ENCODE peak calls at places on chromosomes 5 and 9, in four cellular contexts. M, L, Q and K are unnamed samples.

GRCh38 chr9:135989157-135989556 is 28.0 kb upstream of the UBAC1 start:
- DNase-seq in M (no peak), L (no peak), Q (no peak), K (no peak)

GRCh38 chr9:129630967-129631672 is 5.2 kb downstream of the NTMT1 start:
- DNase-seq in M (no peak), L (no peak), Q (no peak), K (no peak)

GRCh38 chr9:76759726-76760125 is 4.5 kb upstream of the PCA3 start:
- DNase-seq in M (no peak), L (no peak), Q (no peak), K (no peak)

GRCh38 chr5:180209137-180209581 is at the start of gene RASGEF1C:
- DNase-seq in M (peak; percentile 93), L (peak; percentile 16), Q (peak; percentile 97), K (peak; percentile 62)

GRCh38 chr9:100308965-100309564 is 43.7 kb downstream of the TEX10 start:
- DNase-seq in M (no peak), L (no peak), Q (no peak), K (no peak)

GRCh38 chr9:101356619-101357018 is 28.2 kb downstream of the BAAT start:
- DNase-seq in M (no peak), L (no peak), Q (no peak), K (no peak)

GRCh38 chr9:31677415-31677814 is 707.0 kb upstream of the ACO1 start:
- DNase-seq in M (no peak), L (no peak), Q (no peak), K (no peak)

GRCh38 chr5:78803386-78803785 is 154.8 kb upstream of the LHFPL2 start:
- DNase-seq in M (no peak), L (no peak), Q (peak; percentile 38), K (peak; percentile 57)

GRCh38 chr5:167489202-167489601 is 802.2 kb upstream of the WWC1 start:
- DNase-seq in M (no peak), L (no peak), Q (no peak), K (no peak)

GRCh38 chr5:80189201-80189600 is 66.6 kb downstream of the SERINC5 start:
- DNase-seq in M (no peak), L (no peak), Q (no peak), K (no peak)

GRCh38 chr5:93602261-93603149 is 19.5 kb downstream of the NR2F1 start:
- DNase-seq in M (peak; percentile 54), L (no peak), Q (peak; percentile 76), K (no peak)

GRCh38 chr5:82417776-82418607 is 139.8 kb upstream of the RPS23 start:
- DNase-seq in M (no peak), L (no peak), Q (no peak), K (no peak)

GRCh38 chr9:107667700-107668099 is 178.1 kb upstream of the KLF4 start:
- DNase-seq in M (no peak), L (no peak), Q (no peak), K (no peak)

GRCh38 chr5:8884029-8884428 is 661.8 kb downstream of the SEMA5A start:
- DNase-seq in M (no peak), L (no peak), Q (no peak), K (no peak)

GRCh38 chr5:172872997-172873491 is 39.0 kb downstream of the ERGIC1 start:
- DNase-seq in M (no peak), L (no peak), Q (no peak), K (peak; percentile 96)

GRCh38 chr5:135488727-135489465 is 36.7 kb upstream of the TIFAB start:
- DNase-seq in M (no peak), L (peak; percentile 10), Q (peak; percentile 61), K (no peak)

GRCh38 chr9:22308177-22308576 is 138.4 kb upstream of the DMRTA1 start:
- DNase-seq in M (no peak), L (no peak), Q (no peak), K (no peak)

GRCh38 chr9:134591573-134591981 is 50.0 kb upstream of the COL5A1 start:
- DNase-seq in M (no peak), L (no peak), Q (peak; percentile 59), K (no peak)

GRCh38 chr5:43233946-43234345 is 41.9 kb downstream of the NIM1K start:
- DNase-seq in M (no peak), L (no peak), Q (no peak), K (no peak)

GRCh38 chr5:122291000-122291592 is 20.9 kb upstream of the SNCAIP start:
- DNase-seq in M (no peak), L (no peak), Q (no peak), K (no peak)

GRCh38 chr9:70491798-70492736 is 77.6 kb upstream of the KLF9 start:
- DNase-seq in M (no peak), L (no peak), Q (no peak), K (no peak)

GRCh38 chr5:173902334-173902733 is 14.2 kb downstream of the CPEB4 start:
- DNase-seq in M (no peak), L (no peak), Q (no peak), K (no peak)

GRCh38 chr5:139734517-139734916 is 61.1 kb upstream of the PSD2 start:
- DNase-seq in M (no peak), L (peak; percentile 62), Q (no peak), K (no peak)
- H3K27ac ChIP-seq in M (no peak overlapping the region), L (peak overlapping the region; percentile 100), Q (no peak overlapping the region), K (peak overlapping the region; percentile 100)

GRCh38 chr9:4020038-4020746 is 279.7 kb downstream of the GLIS3 start:
- DNase-seq in M (no peak), L (no peak), Q (no peak), K (no peak)
- H3K27ac ChIP-seq in M (no peak overlapping the region), L (no peak overlapping the region), Q (no peak overlapping the region), K (no peak overlapping the region)

GRCh38 chr9:91147079-91147708 is 214.5 kb downstream of the AUH start:
- DNase-seq in M (no peak), L (no peak), Q (no peak), K (no peak)
- H3K27ac ChIP-seq in M (no peak overlapping the region), L (no peak overlapping the region), Q (no peak overlapping the region), K (no peak overlapping the region)

GRCh38 chr5:98301567-98301966 is 471.9 kb upstream of the RGMB start:
- DNase-seq in M (no peak), L (no peak), Q (no peak), K (no peak)

GRCh38 chr5:98296426-98296825 is 477.0 kb upstream of the RGMB start:
- DNase-seq in M (no peak), L (no peak), Q (no peak), K (no peak)

GRCh38 chr5:98299435-98299834 is 474.0 kb upstream of the RGMB start:
- DNase-seq in M (no peak), L (no peak), Q (no peak), K (no peak)
- H3K27ac ChIP-seq in M (no peak overlapping the region), L (no peak overlapping the region), Q (no peak overlapping the region), K (no peak overlapping the region)

GRCh38 chr5:35373196-35373696 is 143.0 kb upstream of the PRLR start:
- DNase-seq in M (no peak), L (no peak), Q (no peak), K (no peak)

GRCh38 chr5:35371971-35372426 is 141.7 kb upstream of the PRLR start:
- DNase-seq in M (no peak), L (no peak), Q (no peak), K (no peak)

GRCh38 chr5:35374584-35374983 is 144.3 kb upstream of the PRLR start:
- DNase-seq in M (no peak), L (no peak), Q (no peak), K (no peak)

GRCh38 chr5:35369965-35370790 is 139.9 kb upstream of the PRLR start:
- DNase-seq in M (no peak), L (no peak), Q (peak; percentile 54), K (no peak)

DNA sequence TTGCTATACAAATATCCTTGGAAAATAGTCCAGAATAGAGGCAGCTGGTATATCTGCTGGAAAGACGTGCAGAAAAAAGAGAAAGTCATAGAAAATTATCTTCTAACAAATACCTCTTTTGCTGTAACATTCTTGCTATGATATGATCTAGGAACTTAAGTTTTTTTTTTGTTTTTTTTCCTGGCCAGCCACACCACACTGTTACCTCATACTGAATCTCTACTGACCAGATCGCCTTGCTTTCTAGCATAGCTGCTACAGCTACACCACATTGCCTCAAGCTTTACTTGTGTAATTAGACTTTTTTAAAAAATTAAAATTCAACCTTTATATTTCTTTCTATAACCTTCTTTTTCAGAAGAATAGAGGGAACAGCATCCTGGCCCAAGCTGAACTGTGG is 142.2 kb upstream of the PRLR start:
- DNase-seq in M (no peak), L (no peak), Q (no peak), K (no peak)
- H3K27ac ChIP-seq in M (no peak overlapping the region), L (no peak overlapping the region), Q (no peak overlapping the region), K (no peak overlapping the region)

GRCh38 chr9:96015876-96016686 is 140.6 kb downstream of the ERCC6L2 start:
- DNase-seq in M (no peak), L (no peak), Q (no peak), K (no peak)
- H3K27ac ChIP-seq in M (no peak overlapping the region), L (no peak overlapping the region), Q (no peak overlapping the region), K (no peak overlapping the region)